ENCODE peak calls at places on chromosomes 11 and 22, in ten cellular contexts. Z, P, C, N, U, Y, F, K, H and D are unnamed samples.

GRCh38 chr22:20531404-20532181 is 24.2 kb downstream of the MED15 start:
- DNase-seq in Y (peak), N (no peak), K (no peak), Z (no peak), H (no peak), U (peak), F (peak), P (no peak), C (peak), D (no peak)

GRCh38 chr22:47192651-47193437 is 430.4 kb downstream of the TBC1D22A start:
- DNase-seq in Z (no peak), K (no peak), H (no peak), C (no peak), F (peak), N (no peak), Y (no peak), P (no peak), U (peak), D (peak)

GRCh38 chr22:33350391-33350955 is 292.3 kb upstream of the SYN3 start:
- DNase-seq in Z (no peak), N (no peak), H (no peak), C (no peak), Y (no peak), P (no peak), U (no peak), K (no peak), F (no peak), D (no peak)

GRCh38 chr11:1259076-1259461 is 36.2 kb downstream of the MUC5B start:
- DNase-seq in Y (no peak), F (no peak), K (no peak), H (no peak), Z (no peak), N (no peak), U (no peak), C (no peak), P (no peak), D (no peak)

GRCh38 chr11:134370526-134371435 is 39.0 kb downstream of the GLB1L2 start:
- DNase-seq in F (no peak), U (no peak), Y (no peak), Z (no peak), P (no peak), C (no peak), K (peak), N (no peak), H (no peak), D (no peak)

GRCh38 chr11:11594162-11594561 is 27.6 kb downstream of the GALNT18 start:
- DNase-seq in U (no peak), K (no peak), N (no peak), H (no peak), P (no peak), F (no peak), Y (no peak), C (no peak), Z (no peak), D (no peak)

GRCh38 chr11:8018742-8019631 is 31.9 kb downstream of the EIF3F start:
- DNase-seq in F (peak), C (peak), N (no peak), Y (peak), H (peak), Z (peak), P (peak), U (peak), K (peak), D (peak)

GRCh38 chr11:46369458-46370152 is 11.9 kb upstream of the MDK start:
- DNase-seq in N (no peak), C (peak), F (peak), K (peak), U (peak), Z (no peak), H (peak), Y (no peak), P (peak), D (no peak)

GRCh38 chr11:27215471-27216267 is 147.3 kb downstream of the CCDC34 start:
- DNase-seq in F (no peak), Z (no peak), H (no peak), K (peak), P (no peak), Y (no peak), N (no peak), U (peak), C (peak), D (no peak)